ENCODE peak calls at places on chromosomes 2 and 18, in four cellular contexts. R is Calu3, W is glutamatergic neuron, D is AG09309. Q is an unnamed sample.

GRCh38 chr18:11019295-11019694 is 130.1 kb downstream of the PIEZO2 start:
- DNase-seq in R (no peak), D (no peak), W (no peak), Q (no peak)

GRCh38 chr2:134718095-134718955 is 475 bp downstream of the TMEM163 start:
- DNase-seq in D (no peak), W (peak), R (peak), Q (no peak)

GRCh38 chr2:121605820-121606733 is 43.2 kb downstream of the CLASP1 start:
- DNase-seq in R (no peak), D (no peak), W (no peak), Q (no peak)

GRCh38 chr2:239599299-239599698 is 198.5 kb upstream of the HDAC4 start:
- DNase-seq in W (no peak), R (no peak), D (no peak), Q (no peak)

GRCh38 chr2:100198461-100199230 is 56.3 kb upstream of the AFF3 start:
- DNase-seq in W (no peak), R (no peak), D (no peak), Q (no peak)

GRCh38 chr2:112519506-112519905 is 22.8 kb upstream of the POLR1B start:
- DNase-seq in W (no peak), R (no peak), D (no peak), Q (no peak)

GRCh38 chr18:69865656-69866241 is 81.9 kb downstream of the CD226 start:
- DNase-seq in W (no peak), D (no peak), R (no peak), Q (no peak)

GRCh38 chr2:72043985-72044384 is 103.7 kb downstream of the CYP26B1 start:
- DNase-seq in D (no peak), R (no peak), W (no peak), Q (no peak)

GRCh38 chr2:233026211-233026813 is 6.2 kb upstream of the NEU2 start:
- DNase-seq in W (no peak), D (peak), R (no peak), Q (no peak)

GRCh38 chr2:189285962-189286648 is 106.5 kb upstream of the COL5A2 start:
- DNase-seq in W (no peak), D (peak), R (no peak), Q (no peak)

DNA sequence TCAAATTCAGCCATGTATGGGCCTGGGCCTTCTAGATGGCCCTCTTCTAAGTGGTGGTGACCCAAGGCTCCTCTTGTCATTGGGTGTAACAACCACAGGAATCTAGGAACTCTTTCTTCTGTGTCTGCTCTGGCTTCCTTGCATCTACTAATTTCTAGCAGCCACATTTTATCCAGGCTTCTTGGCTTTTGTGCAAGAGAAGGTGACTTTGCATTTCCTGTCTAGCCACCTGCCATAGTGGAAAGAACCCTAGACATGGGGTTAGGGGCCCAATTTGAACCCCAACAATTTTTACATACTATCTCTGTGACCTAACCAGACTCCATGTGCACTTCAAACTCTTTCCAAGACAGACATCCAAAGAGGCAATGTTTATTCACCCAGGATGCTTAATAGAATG is 25.1 kb downstream of the SMYD1 start:
- DNase-seq in W (no peak), R (no peak), D (no peak), Q (no peak)
- TF ChIP-seq CTCF in W (no peak), R (no peak), D (no peak), Q (no peak)

GRCh38 chr2:46555011-46555410 is 75.6 kb downstream of the TMEM247 start:
- DNase-seq in W (peak), R (peak), D (no peak), Q (no peak)
- TF ChIP-seq CTCF in W (peak), R (no peak), D (peak), Q (no peak)

GRCh38 chr2:231866450-231866849 is 59.7 kb downstream of the NPPC start:
- DNase-seq in R (no peak), D (no peak), W (no peak), Q (no peak)
- TF ChIP-seq CTCF in R (no peak), D (no peak), W (no peak), Q (no peak)

GRCh38 chr2:150620371-150620770 is 132.9 kb upstream of the RND3 start:
- DNase-seq in R (no peak), W (no peak), D (no peak), Q (no peak)
- TF ChIP-seq CTCF in R (no peak), W (no peak), D (no peak), Q (no peak)

Q was measured in D721Med.